ENCODE peak calls at places on chromosomes 16 and 17, in ten cellular contexts. L is fibroblast of mammary gland, K is Panc1, E is Peyer's patch, G is mesothelial cell of epicardium, A is heart left ventricle, I is AG10803, D is endothelial cell, M is neural progenitor cell, H is fibroblast of pulmonary artery. J is an unnamed sample.

GRCh38 chr16:15037745-15038144 is 18.1 kb downstream of the NTAN1 start:
- DNase-seq in L (no peak), K (no peak), E (no peak), G (no peak), A (no peak), I (no peak), D (no peak), M (no peak), H (no peak), J (no peak)

GRCh38 chr16:88534731-88535141 is 35.5 kb upstream of the ZC3H18 start:
- DNase-seq in L (peak), K (no peak), E (peak), G (no peak), A (no peak), I (peak), D (no peak), M (peak), H (peak), J (no peak)

GRCh38 chr17:44765965-44766364 is 7.2 kb downstream of the ADAM11 start:
- DNase-seq in L (no peak), K (no peak), E (no peak), G (no peak), A (no peak), I (no peak), D (no peak), M (no peak), H (no peak), J (no peak)

GRCh38 chr17:7315570-7316243 is 547 bp upstream of the GPS2 start:
- DNase-seq in L (no peak), K (no peak), E (no peak), G (no peak), A (peak), I (no peak), D (no peak), M (no peak), H (no peak), J (no peak)

GRCh38 chr16:4940719-4941118 is 3.8 kb upstream of the PPL start:
- DNase-seq in L (no peak), K (no peak), E (no peak), G (no peak), A (no peak), I (no peak), D (no peak), M (no peak), H (no peak), J (no peak)

GRCh38 chr17:57589151-57590034 is 155.7 kb downstream of the CCDC182 start:
- DNase-seq in L (peak), K (no peak), E (no peak), G (no peak), A (no peak), I (peak), D (no peak), M (no peak), H (peak), J (no peak)

GRCh38 chr16:68235882-68236803 is at the start of gene ESRP2:
- DNase-seq in L (no peak), K (no peak), E (peak), G (peak), A (peak), I (no peak), D (peak), M (peak), H (no peak), J (peak)

GRCh38 chr16:12775689-12776236 is 27.9 kb downstream of the CPPED1 start:
- DNase-seq in L (no peak), K (no peak), E (no peak), G (no peak), A (no peak), I (no peak), D (no peak), M (no peak), H (no peak), J (no peak)

GRCh38 chr16:4537376-4538066 is 1.1 kb downstream of the CDIP1 start:
- DNase-seq in L (no peak), K (no peak), E (peak), G (peak), A (peak), I (no peak), D (peak), M (peak), H (no peak), J (no peak)

GRCh38 chr17:55264640-55265298 is at the start of gene HLF:
- DNase-seq in L (peak), K (no peak), E (peak), G (peak), A (peak), I (peak), D (peak), M (peak), H (peak), J (peak)

GRCh38 chr17:21475555-21475954 is 99.4 kb downstream of the KCNJ12 start:
- DNase-seq in L (no peak), K (no peak), E (no peak), G (no peak), A (no peak), I (no peak), D (no peak), M (no peak), H (no peak), J (peak)

GRCh38 chr17:36818134-36818825 is 119.0 kb upstream of the LHX1 start:
- DNase-seq in L (no peak), K (no peak), E (no peak), G (no peak), A (no peak), I (no peak), D (no peak), M (peak), H (no peak), J (no peak)

GRCh38 chr16:79994413-79994812 is 393.9 kb upstream of the MAF start:
- DNase-seq in L (no peak), K (no peak), E (no peak), G (no peak), A (no peak), I (no peak), D (no peak), M (no peak), H (no peak), J (no peak)

GRCh38 chr16:81826523-81826922 is 47.4 kb downstream of the PLCG2 start:
- DNase-seq in L (no peak), K (no peak), E (no peak), G (no peak), A (no peak), I (no peak), D (no peak), M (no peak), H (no peak), J (no peak)

GRCh38 chr17:5514976-5515375 is 28.6 kb downstream of the MIS12 start:
- DNase-seq in L (no peak), K (no peak), E (no peak), G (no peak), A (no peak), I (no peak), D (no peak), M (no peak), H (no peak), J (no peak)

GRCh38 chr16:78058165-78058564 is 35.8 kb downstream of the CLEC3A start:
- DNase-seq in L (no peak), K (no peak), E (no peak), G (no peak), A (no peak), I (no peak), D (no peak), M (no peak), H (no peak), J (no peak)

GRCh38 chr16:78669994-78670393 is 570.5 kb downstream of the WWOX start:
- DNase-seq in L (peak), K (no peak), E (no peak), G (no peak), A (peak), I (peak), D (no peak), M (peak), H (peak), J (no peak)

GRCh38 chr17:78664476-78665384 is 87.5 kb upstream of the DNAH17 start:
- DNase-seq in L (peak), K (no peak), E (no peak), G (no peak), A (no peak), I (no peak), D (no peak), M (no peak), H (peak), J (no peak)

GRCh38 chr17:6558276-6558675 is 1.9 kb upstream of the PITPNM3 start:
- DNase-seq in L (no peak), K (no peak), E (no peak), G (no peak), A (peak), I (no peak), D (no peak), M (no peak), H (no peak), J (no peak)

GRCh38 chr17:66468241-66469087 is 166.1 kb downstream of the PRKCA start:
- DNase-seq in L (no peak), K (no peak), E (no peak), G (no peak), A (peak), I (peak), D (no peak), M (no peak), H (peak), J (no peak)

GRCh38 chr16:11402051-11402744 is 56.9 kb downstream of the RMI2 start:
- DNase-seq in L (no peak), K (no peak), E (no peak), G (no peak), A (peak), I (no peak), D (no peak), M (no peak), H (no peak), J (no peak)

GRCh38 chr17:41885733-41886132 is 20.5 kb upstream of the KLHL11 start:
- DNase-seq in L (no peak), K (no peak), E (no peak), G (no peak), A (no peak), I (no peak), D (no peak), M (peak), H (peak), J (no peak)

GRCh38 chr16:84186685-84187437 is at the start of gene TAF1C:
- DNase-seq in L (peak), K (peak), E (peak), G (peak), A (peak), I (peak), D (peak), M (peak), H (peak), J (peak)
- TF ChIP-seq CTCF in L (peak), K (peak), E (peak), G (peak), A (peak), I (peak), D (peak), M (peak), H (peak), J (peak)

GRCh38 chr17:13306310-13306962 is 288.6 kb upstream of the ELAC2 start:
- DNase-seq in L (peak), K (peak), E (no peak), G (no peak), A (no peak), I (peak), D (peak), M (peak), H (peak), J (no peak)
- TF ChIP-seq CTCF in L (peak), K (peak), E (peak), G (peak), A (peak), I (peak), D (peak), M (peak), H (peak), J (peak)

DNA sequence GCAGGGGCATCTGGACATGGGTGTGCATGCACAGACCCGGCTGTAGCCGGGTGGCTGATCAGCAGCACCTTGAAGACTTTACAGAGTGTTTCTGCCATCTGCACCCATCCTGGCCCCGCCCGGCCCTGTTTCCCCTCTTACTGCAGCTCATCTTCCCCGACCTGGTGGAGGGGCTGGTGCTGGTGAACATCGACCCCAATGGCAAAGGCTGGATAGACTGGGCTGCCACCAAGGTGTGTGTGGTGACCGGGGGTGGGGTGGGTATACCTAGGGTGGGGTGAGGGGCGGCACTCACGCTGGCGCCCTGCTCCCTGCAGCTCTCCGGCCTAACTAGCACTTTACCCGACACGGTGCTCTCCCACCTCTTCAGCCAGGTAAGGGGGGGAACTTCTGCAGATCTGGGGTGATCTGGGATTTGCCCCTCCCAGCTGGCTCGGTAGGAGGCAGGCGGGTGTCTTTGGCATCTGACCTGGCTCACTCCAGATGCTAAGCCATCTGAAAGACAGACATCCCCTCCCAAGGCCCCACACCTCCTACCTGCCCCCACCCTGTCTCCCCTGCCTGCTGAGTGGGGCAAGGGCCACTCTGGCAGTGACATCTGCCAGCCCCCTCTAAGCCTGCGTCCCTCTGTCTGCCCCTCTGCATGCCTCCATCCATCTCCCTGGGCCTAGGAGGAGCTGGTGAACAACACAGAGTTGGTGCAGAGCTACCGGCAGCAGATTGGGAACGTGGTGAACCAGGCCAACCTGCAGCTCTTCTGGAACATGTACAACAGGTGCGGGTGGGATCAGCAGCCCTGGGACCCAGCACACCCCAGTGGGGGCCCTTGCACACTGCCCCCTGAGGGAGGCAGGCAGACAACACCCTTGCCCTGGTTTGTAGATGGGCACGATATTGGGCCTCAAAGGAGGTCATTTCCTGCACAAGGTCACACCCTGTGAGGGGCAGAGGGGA is 6.6 kb downstream of the NDRG4 start:
- DNase-seq in L (no peak), K (no peak), E (no peak), G (no peak), A (no peak), I (no peak), D (no peak), M (no peak), H (no peak), J (peak)
- TF ChIP-seq CTCF in L (no peak), K (no peak), E (no peak), G (no peak), A (no peak), I (no peak), D (no peak), M (no peak), H (no peak), J (no peak)

GRCh38 chr17:35191001-35191695 is 3.0 kb downstream of the SLC35G3 start:
- DNase-seq in L (no peak), K (no peak), E (no peak), G (no peak), A (no peak), I (no peak), D (no peak), M (no peak), H (no peak), J (no peak)

GRCh38 chr17:35189291-35189690 is 4.9 kb downstream of the SLC35G3 start:
- DNase-seq in L (peak), K (no peak), E (no peak), G (no peak), A (no peak), I (peak), D (no peak), M (no peak), H (peak), J (no peak)

GRCh38 chr17:35185849-35186248 is 8.3 kb downstream of the SLC35G3 start:
- DNase-seq in L (no peak), K (no peak), E (no peak), G (no peak), A (no peak), I (no peak), D (no peak), M (no peak), H (no peak), J (no peak)

GRCh38 chr17:35187481-35187880 is 6.7 kb downstream of the SLC35G3 start:
- DNase-seq in L (no peak), K (no peak), E (no peak), G (no peak), A (no peak), I (no peak), D (no peak), M (no peak), H (no peak), J (no peak)

DNA sequence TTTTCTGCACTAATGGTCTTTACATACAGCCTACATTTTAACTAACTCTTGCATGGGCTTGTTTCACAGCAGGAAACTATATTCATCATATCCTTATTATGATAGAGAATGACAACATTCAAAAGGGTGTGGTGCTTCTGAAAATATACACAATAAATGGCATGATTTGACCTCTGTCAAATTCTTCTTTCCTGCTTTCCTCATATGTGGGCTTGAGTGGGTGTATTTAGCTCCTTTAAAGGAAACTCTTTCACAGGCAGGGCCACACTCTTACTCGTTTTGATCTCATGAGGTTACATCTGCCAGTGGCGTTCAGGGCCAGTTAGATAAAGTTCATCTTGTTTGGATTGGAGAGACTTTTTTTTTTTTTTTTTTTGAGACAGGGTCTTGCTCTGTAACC is 6.1 kb downstream of the SLC35G3 start:
- DNase-seq in L (no peak), K (no peak), E (no peak), G (no peak), A (no peak), I (no peak), D (no peak), M (no peak), H (no peak), J (no peak)
- TF ChIP-seq CTCF in L (no peak), K (no peak), E (no peak), G (no peak), A (no peak), I (no peak), D (no peak), M (no peak), H (no peak), J (no peak)

GRCh38 chr17:72603346-72604242 is 482.8 kb downstream of the SOX9 start:
- DNase-seq in L (peak), K (no peak), E (no peak), G (no peak), A (no peak), I (peak), D (no peak), M (no peak), H (no peak), J (no peak)

GRCh38 chr17:72604518-72604917 is 483.7 kb downstream of the SOX9 start:
- DNase-seq in L (no peak), K (no peak), E (no peak), G (no peak), A (no peak), I (no peak), D (no peak), M (no peak), H (no peak), J (no peak)

GRCh38 chr17:72605543-72605942 is 484.7 kb downstream of the SOX9 start:
- DNase-seq in L (no peak), K (no peak), E (no peak), G (no peak), A (no peak), I (no peak), D (no peak), M (no peak), H (no peak), J (no peak)

GRCh38 chr17:72600934-72601333 is 480.1 kb downstream of the SOX9 start:
- DNase-seq in L (peak), K (no peak), E (no peak), G (no peak), A (no peak), I (peak), D (no peak), M (no peak), H (peak), J (no peak)

DNA sequence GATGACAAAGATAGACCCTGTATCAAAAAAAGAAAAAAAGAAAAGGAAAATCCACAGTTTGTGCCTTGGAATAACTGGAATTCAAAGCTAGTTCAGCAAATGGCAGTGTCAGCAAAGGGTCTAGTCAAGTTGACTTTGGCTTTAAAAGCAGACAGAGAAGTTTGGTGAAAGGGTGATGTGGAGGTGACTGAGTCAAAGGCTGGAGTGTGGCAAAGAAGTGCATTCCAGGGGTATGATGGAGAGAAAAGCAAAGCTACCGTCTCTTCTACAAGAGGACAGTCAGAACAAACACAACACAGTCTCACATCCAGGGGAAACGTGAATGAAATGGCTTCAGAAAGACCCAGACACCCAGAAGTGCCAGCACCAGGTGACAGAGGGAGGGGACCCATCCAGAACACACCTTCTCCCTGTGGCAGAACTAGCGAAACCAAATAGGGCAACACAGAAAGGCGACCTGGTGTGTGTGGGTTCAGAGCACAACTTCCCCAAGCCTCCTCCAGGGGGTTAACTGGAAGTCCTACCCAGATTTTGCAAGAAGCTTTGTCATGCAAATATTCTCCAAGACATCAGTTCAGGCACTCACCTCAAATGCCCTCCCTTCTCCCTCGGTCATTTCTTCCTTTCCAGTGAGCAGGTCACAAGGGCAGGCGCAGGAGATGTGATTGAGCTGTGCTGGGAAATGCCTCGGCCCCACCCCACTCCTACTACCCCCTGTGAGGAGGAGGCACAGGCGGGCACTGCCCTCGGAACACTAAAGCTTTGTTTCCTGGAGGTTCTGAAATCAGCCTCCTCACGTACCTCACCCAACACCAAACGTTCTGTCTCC is 481.9 kb downstream of the SOX9 start:
- DNase-seq in L (peak), K (no peak), E (no peak), G (no peak), A (no peak), I (peak), D (no peak), M (peak), H (peak), J (no peak)
- TF ChIP-seq CTCF in L (peak), K (no peak), E (no peak), G (no peak), A (no peak), I (peak), D (no peak), M (peak), H (peak), J (peak)

GRCh38 chr16:60945225-60945624 is 1091.0 kb downstream of the CDH8 start:
- DNase-seq in L (peak), K (no peak), E (no peak), G (peak), A (no peak), I (no peak), D (peak), M (peak), H (no peak), J (no peak)
- TF ChIP-seq CTCF in L (no peak), K (no peak), E (no peak), G (no peak), A (no peak), I (no peak), D (no peak), M (no peak), H (no peak), J (no peak)

DNA sequence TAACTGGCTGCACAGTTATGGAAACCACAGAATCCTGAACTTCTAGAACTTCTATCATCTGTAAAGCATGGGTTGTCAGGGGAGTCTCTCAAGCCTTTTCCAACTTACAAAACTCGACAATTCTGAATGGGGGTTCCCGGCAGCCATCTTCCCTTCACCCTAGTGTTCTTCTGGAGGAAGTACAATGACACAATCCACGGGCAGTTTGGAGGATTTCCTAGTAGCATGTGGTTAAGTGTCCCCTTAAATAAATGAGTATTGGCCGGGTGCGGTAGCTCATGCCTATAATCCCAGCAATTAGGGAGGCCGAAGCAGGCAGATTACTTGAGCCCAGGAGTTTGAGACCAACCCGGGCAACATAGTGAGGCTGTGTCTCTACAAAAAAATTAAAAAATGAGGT is 2.1 kb downstream of the SLC16A6 start:
- DNase-seq in L (no peak), K (no peak), E (peak), G (no peak), A (no peak), I (no peak), D (no peak), M (peak), H (no peak), J (no peak)
- TF ChIP-seq CTCF in L (no peak), K (no peak), E (no peak), G (no peak), A (no peak), I (no peak), D (peak), M (peak), H (no peak), J (peak)

J was measured in type B pancreatic cell.